ENCODE peak calls at places on chromosome 4, in eight cellular contexts. One of them, this sample, is unnamed.

GRCh38 chr4:1898681-1899080 is 27.5 kb downstream of the NSD2 start:
- DNase-seq in HL-60: peak
- DNase-seq in A673: peak
- DNase-seq in heart left ventricle: no peak
- DNase-seq in neuronal stem cell: no peak
- DNase-seq in PC-9: no peak
- DNase-seq in breast epithelium: no peak
- DNase-seq in Panc1: no peak
- DNase-seq in this sample: no peak

GRCh38 chr4:17336524-17336941 is 175.4 kb downstream of the QDPR start:
- DNase-seq in Panc1: no peak
- DNase-seq in A673: no peak
- DNase-seq in HL-60: no peak
- DNase-seq in breast epithelium: no peak
- DNase-seq in heart left ventricle: peak
- DNase-seq in neuronal stem cell: no peak
- DNase-seq in PC-9: peak
- DNase-seq in this sample: peak

GRCh38 chr4:95215991-95216605 is 332.7 kb downstream of the UNC5C start:
- DNase-seq in Panc1: no peak
- DNase-seq in breast epithelium: no peak
- DNase-seq in A673: peak
- DNase-seq in heart left ventricle: no peak
- DNase-seq in HL-60: peak
- DNase-seq in PC-9: no peak
- DNase-seq in neuronal stem cell: no peak
- DNase-seq in this sample: no peak

GRCh38 chr4:110769578-110769977 is 146.7 kb upstream of the PITX2 start:
- DNase-seq in breast epithelium: no peak
- DNase-seq in Panc1: no peak
- DNase-seq in heart left ventricle: no peak
- DNase-seq in HL-60: no peak
- DNase-seq in neuronal stem cell: no peak
- DNase-seq in PC-9: no peak
- DNase-seq in A673: no peak
- DNase-seq in this sample: no peak

GRCh38 chr4:94758141-94758699 is 465 bp downstream of the BMPR1B start:
- DNase-seq in HL-60: no peak
- DNase-seq in Panc1: no peak
- DNase-seq in heart left ventricle: no peak
- DNase-seq in A673: peak
- DNase-seq in breast epithelium: no peak
- DNase-seq in neuronal stem cell: peak
- DNase-seq in PC-9: no peak
- DNase-seq in this sample: no peak

GRCh38 chr4:187380181-187380581 is 615.4 kb upstream of the ZFP42 start:
- DNase-seq in PC-9: no peak
- DNase-seq in heart left ventricle: no peak
- DNase-seq in A673: peak
- DNase-seq in HL-60: no peak
- DNase-seq in Panc1: no peak
- DNase-seq in breast epithelium: no peak
- DNase-seq in neuronal stem cell: no peak
- DNase-seq in this sample: no peak

GRCh38 chr4:20878806-20879205 is 178.5 kb downstream of the PACRGL start:
- DNase-seq in heart left ventricle: no peak
- DNase-seq in neuronal stem cell: peak
- DNase-seq in A673: peak
- DNase-seq in HL-60: no peak
- DNase-seq in breast epithelium: no peak
- DNase-seq in PC-9: no peak
- DNase-seq in Panc1: no peak
- DNase-seq in this sample: no peak

GRCh38 chr4:83067058-83067639 is 32.2 kb downstream of the COPS4 start:
- DNase-seq in Panc1: no peak
- DNase-seq in neuronal stem cell: no peak
- DNase-seq in A673: no peak
- DNase-seq in PC-9: peak
- DNase-seq in breast epithelium: no peak
- DNase-seq in heart left ventricle: no peak
- DNase-seq in HL-60: no peak
- DNase-seq in this sample: no peak

DNA sequence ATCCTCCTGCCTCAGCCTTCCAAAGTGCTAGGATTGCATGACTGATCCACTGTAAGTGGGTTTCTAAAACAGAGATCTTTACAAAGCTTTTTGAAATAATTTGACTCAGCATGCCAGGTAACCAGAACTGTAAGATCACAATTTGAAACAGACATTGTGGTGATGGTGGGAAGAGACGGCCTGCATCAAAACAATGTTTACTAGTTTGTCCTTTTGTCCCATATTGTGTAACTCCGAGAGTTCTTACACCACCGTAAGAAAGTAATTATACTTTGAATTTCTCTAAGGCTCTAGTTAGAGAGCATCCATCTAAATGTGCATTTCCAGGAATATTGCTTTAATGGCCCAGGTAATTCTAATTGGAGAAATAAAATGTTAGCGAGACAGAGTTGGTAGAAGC is 594 bp upstream of the ARHGAP24 start:
- DNase-seq in PC-9: no peak
- DNase-seq in Panc1: no peak
- DNase-seq in breast epithelium: no peak
- DNase-seq in HL-60: no peak
- DNase-seq in neuronal stem cell: no peak
- DNase-seq in A673: no peak
- DNase-seq in heart left ventricle: no peak
- DNase-seq in this sample: no peak
- H3K27ac ChIP-seq in PC-9: peak
- H3K27ac ChIP-seq in Panc1: peak
- H3K27ac ChIP-seq in breast epithelium: peak
- H3K27ac ChIP-seq in HL-60: peak
- H3K27ac ChIP-seq in neuronal stem cell: no peak
- H3K27ac ChIP-seq in A673: no peak
- H3K27ac ChIP-seq in heart left ventricle: peak
- H3K27ac ChIP-seq in this sample: no peak

DNA sequence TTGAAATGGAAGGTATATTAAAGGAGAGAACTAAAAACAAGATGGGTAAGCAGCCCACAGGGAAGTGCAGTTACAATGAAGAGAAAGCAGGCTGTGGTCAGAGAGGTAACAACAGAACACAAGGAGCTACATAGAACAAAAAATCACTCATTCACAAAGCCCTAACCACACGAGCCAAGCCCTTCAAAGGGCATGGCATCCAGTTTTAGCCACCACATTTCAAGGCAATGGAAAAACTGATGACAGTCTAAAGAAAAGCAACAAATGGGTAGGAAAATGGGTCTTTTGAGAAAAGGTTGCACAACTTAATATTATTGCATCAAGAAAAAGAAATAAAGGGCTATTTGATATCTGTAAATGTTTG is 37.5 kb downstream of the KDR start:
- DNase-seq in neuronal stem cell: no peak
- DNase-seq in Panc1: no peak
- DNase-seq in heart left ventricle: no peak
- DNase-seq in A673: no peak
- DNase-seq in PC-9: no peak
- DNase-seq in HL-60: no peak
- DNase-seq in breast epithelium: no peak
- DNase-seq in this sample: no peak
- H3K4me3 ChIP-seq in neuronal stem cell: no peak
- H3K4me3 ChIP-seq in Panc1: no peak
- H3K4me3 ChIP-seq in heart left ventricle: no peak
- H3K4me3 ChIP-seq in A673: no peak
- H3K4me3 ChIP-seq in PC-9: no peak
- H3K4me3 ChIP-seq in HL-60: no peak
- H3K4me3 ChIP-seq in breast epithelium: no peak
- H3K4me3 ChIP-seq in this sample: no peak

GRCh38 chr4:6959261-6959660 is 49.6 kb downstream of the TBC1D14 start:
- DNase-seq in neuronal stem cell: no peak
- DNase-seq in HL-60: no peak
- DNase-seq in breast epithelium: peak
- DNase-seq in A673: no peak
- DNase-seq in heart left ventricle: no peak
- DNase-seq in PC-9: no peak
- DNase-seq in Panc1: no peak
- DNase-seq in this sample: no peak
- H3K27ac ChIP-seq in neuronal stem cell: no peak
- H3K27ac ChIP-seq in HL-60: no peak
- H3K27ac ChIP-seq in breast epithelium: no peak
- H3K27ac ChIP-seq in A673: no peak
- H3K27ac ChIP-seq in heart left ventricle: no peak
- H3K27ac ChIP-seq in PC-9: no peak
- H3K27ac ChIP-seq in Panc1: no peak
- H3K27ac ChIP-seq in this sample: no peak

DNA sequence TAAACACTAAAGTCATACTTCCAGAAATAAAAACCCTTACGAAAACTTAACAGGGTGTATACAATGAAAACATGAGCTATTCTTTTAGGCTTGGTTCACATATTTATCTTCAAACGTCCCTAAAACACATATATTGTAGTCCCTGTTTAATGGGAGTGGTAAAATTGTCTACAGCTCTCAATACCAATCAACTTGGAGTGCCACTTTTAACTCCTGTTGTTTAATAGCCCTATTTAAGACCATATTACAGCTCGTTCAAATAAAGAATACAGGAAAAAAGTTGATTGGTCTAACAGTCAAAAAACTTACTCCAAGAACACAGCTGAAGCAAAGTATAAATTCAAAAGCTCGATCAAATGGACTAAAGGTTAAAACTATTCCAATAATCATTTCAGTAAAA is 3.9 kb downstream of the UBE2D3 start:
- DNase-seq in A673: no peak
- DNase-seq in breast epithelium: no peak
- DNase-seq in neuronal stem cell: no peak
- DNase-seq in Panc1: no peak
- DNase-seq in heart left ventricle: no peak
- DNase-seq in HL-60: no peak
- DNase-seq in PC-9: no peak
- DNase-seq in this sample: no peak
- H3K4me3 ChIP-seq in A673: peak
- H3K4me3 ChIP-seq in breast epithelium: peak
- H3K4me3 ChIP-seq in neuronal stem cell: no peak
- H3K4me3 ChIP-seq in Panc1: peak
- H3K4me3 ChIP-seq in heart left ventricle: no peak
- H3K4me3 ChIP-seq in HL-60: peak
- H3K4me3 ChIP-seq in PC-9: peak
- H3K4me3 ChIP-seq in this sample: peak

GRCh38 chr4:166972071-166972470 is 262.2 kb downstream of the SPOCK3 start:
- DNase-seq in HL-60: no peak
- DNase-seq in breast epithelium: no peak
- DNase-seq in heart left ventricle: no peak
- DNase-seq in neuronal stem cell: no peak
- DNase-seq in A673: peak
- DNase-seq in PC-9: peak
- DNase-seq in Panc1: peak
- DNase-seq in this sample: no peak
- H3K27ac ChIP-seq in HL-60: no peak
- H3K27ac ChIP-seq in breast epithelium: no peak
- H3K27ac ChIP-seq in heart left ventricle: no peak
- H3K27ac ChIP-seq in neuronal stem cell: no peak
- H3K27ac ChIP-seq in A673: no peak
- H3K27ac ChIP-seq in PC-9: peak
- H3K27ac ChIP-seq in Panc1: no peak
- H3K27ac ChIP-seq in this sample: no peak